ENCODE peak calls at places on chromosomes 13 and 19, in five cellular contexts. One of them, this sample, is unnamed.

GRCh38 chr19:532578-533484 is 1.3 kb downstream of the CDC34 start:
- DNase-seq in lower lobe of right lung: peak; percentile 78
- DNase-seq in suprapubic skin: no peak
- DNase-seq in mammary epithelial cell: peak; percentile 57
- DNase-seq in psoas muscle: peak; percentile 84
- DNase-seq in this sample: no peak

GRCh38 chr19:35517342-35517741 is 3.9 kb upstream of the DMKN start:
- DNase-seq in mammary epithelial cell: no peak
- DNase-seq in psoas muscle: no peak
- DNase-seq in lower lobe of right lung: no peak
- DNase-seq in suprapubic skin: no peak
- DNase-seq in this sample: no peak

GRCh38 chr19:33687761-33688656 is 66.3 kb downstream of the CHST8 start:
- DNase-seq in lower lobe of right lung: no peak
- DNase-seq in suprapubic skin: peak; percentile 59
- DNase-seq in psoas muscle: no peak
- DNase-seq in mammary epithelial cell: no peak
- DNase-seq in this sample: no peak

GRCh38 chr19:35056513-35057063 is 15.1 kb downstream of the HPN start:
- DNase-seq in lower lobe of right lung: peak; percentile 7
- DNase-seq in mammary epithelial cell: no peak
- DNase-seq in psoas muscle: no peak
- DNase-seq in suprapubic skin: no peak
- DNase-seq in this sample: no peak

GRCh38 chr19:495440-496332 is 600 bp upstream of the MADCAM1 start:
- DNase-seq in psoas muscle: peak; percentile 31
- DNase-seq in suprapubic skin: no peak
- DNase-seq in lower lobe of right lung: peak; percentile 51
- DNase-seq in mammary epithelial cell: no peak
- DNase-seq in this sample: no peak

GRCh38 chr19:51503428-51503827 is 1.8 kb upstream of the SIGLEC12 start:
- DNase-seq in psoas muscle: no peak
- DNase-seq in lower lobe of right lung: no peak
- DNase-seq in mammary epithelial cell: no peak
- DNase-seq in suprapubic skin: no peak
- DNase-seq in this sample: no peak

GRCh38 chr19:13834308-13834790 is 39.1 kb downstream of the ZSWIM4 start:
- DNase-seq in suprapubic skin: no peak
- DNase-seq in psoas muscle: no peak
- DNase-seq in mammary epithelial cell: peak; percentile 73
- DNase-seq in lower lobe of right lung: no peak
- DNase-seq in this sample: no peak

GRCh38 chr13:33272531-33273124 is 12.9 kb downstream of the STARD13 start:
- DNase-seq in suprapubic skin: no peak
- DNase-seq in psoas muscle: no peak
- DNase-seq in mammary epithelial cell: peak; percentile 41
- DNase-seq in lower lobe of right lung: no peak
- DNase-seq in this sample: no peak

GRCh38 chr13:38202730-38203129 is 146.9 kb upstream of the UFM1 start:
- DNase-seq in suprapubic skin: no peak
- DNase-seq in psoas muscle: no peak
- DNase-seq in mammary epithelial cell: peak; percentile 78
- DNase-seq in lower lobe of right lung: no peak
- DNase-seq in this sample: peak; percentile 40

GRCh38 chr13:60047943-60048342 is 115.8 kb downstream of the DIAPH3 start:
- DNase-seq in mammary epithelial cell: peak; percentile 1
- DNase-seq in psoas muscle: no peak
- DNase-seq in lower lobe of right lung: no peak
- DNase-seq in suprapubic skin: no peak
- DNase-seq in this sample: no peak

GRCh38 chr19:42132030-42132628 is at the start of gene POU2F2:
- DNase-seq in suprapubic skin: no peak
- DNase-seq in psoas muscle: peak; percentile 31
- DNase-seq in mammary epithelial cell: no peak
- DNase-seq in lower lobe of right lung: peak; percentile 60
- DNase-seq in this sample: no peak

GRCh38 chr13:27274631-27275030 is 4.0 kb downstream of the RASL11A start:
- DNase-seq in psoas muscle: no peak
- DNase-seq in suprapubic skin: no peak
- DNase-seq in mammary epithelial cell: no peak
- DNase-seq in lower lobe of right lung: no peak
- DNase-seq in this sample: no peak

GRCh38 chr13:56351041-56351440 is 789.7 kb upstream of the PRR20A start:
- DNase-seq in mammary epithelial cell: no peak
- DNase-seq in psoas muscle: no peak
- DNase-seq in lower lobe of right lung: no peak
- DNase-seq in suprapubic skin: no peak
- DNase-seq in this sample: no peak

GRCh38 chr13:99979453-99980200 is 2.0 kb upstream of the ZIC2 start:
- DNase-seq in psoas muscle: no peak
- DNase-seq in lower lobe of right lung: no peak
- DNase-seq in suprapubic skin: peak; percentile 75
- DNase-seq in mammary epithelial cell: no peak
- DNase-seq in this sample: no peak

GRCh38 chr19:900302-901111 is 7.2 kb downstream of the RNU6-9 start:
- DNase-seq in psoas muscle: peak; percentile 13
- DNase-seq in mammary epithelial cell: no peak
- DNase-seq in lower lobe of right lung: no peak
- DNase-seq in suprapubic skin: no peak
- DNase-seq in this sample: no peak

GRCh38 chr13:45604892-45605291 is 10.6 kb downstream of the ERICH6B start:
- DNase-seq in psoas muscle: no peak
- DNase-seq in suprapubic skin: no peak
- DNase-seq in mammary epithelial cell: no peak
- DNase-seq in lower lobe of right lung: no peak
- DNase-seq in this sample: no peak

GRCh38 chr19:50741179-50741933 is 18.2 kb downstream of the CLEC11A start:
- DNase-seq in lower lobe of right lung: no peak
- DNase-seq in suprapubic skin: no peak
- DNase-seq in psoas muscle: no peak
- DNase-seq in mammary epithelial cell: no peak
- DNase-seq in this sample: no peak

GRCh38 chr13:76622336-76623045 is 263.7 kb downstream of the KCTD12 start:
- DNase-seq in suprapubic skin: no peak
- DNase-seq in mammary epithelial cell: no peak
- DNase-seq in lower lobe of right lung: no peak
- DNase-seq in psoas muscle: no peak
- DNase-seq in this sample: no peak

GRCh38 chr13:101523154-101523669 is 70.7 kb downstream of the ITGBL1 start:
- DNase-seq in suprapubic skin: no peak
- DNase-seq in lower lobe of right lung: no peak
- DNase-seq in mammary epithelial cell: no peak
- DNase-seq in psoas muscle: no peak
- DNase-seq in this sample: no peak

GRCh38 chr13:48506092-48506701 is 26.7 kb downstream of the RCBTB2 start:
- DNase-seq in suprapubic skin: no peak
- DNase-seq in psoas muscle: no peak
- DNase-seq in mammary epithelial cell: peak; percentile 4
- DNase-seq in lower lobe of right lung: no peak
- DNase-seq in this sample: no peak
- H3K27ac ChIP-seq in suprapubic skin: peak overlapping the region; percentile 69
- H3K27ac ChIP-seq in psoas muscle: peak overlapping the region; percentile 72
- H3K27ac ChIP-seq in mammary epithelial cell: peak overlapping the region; percentile 95
- H3K27ac ChIP-seq in lower lobe of right lung: peak overlapping the region; percentile 80
- H3K27ac ChIP-seq in this sample: peak overlapping the region; percentile 95

GRCh38 chr13:24763596-24764275 is at the start of gene RNF17:
- DNase-seq in psoas muscle: no peak
- DNase-seq in mammary epithelial cell: no peak
- DNase-seq in suprapubic skin: no peak
- DNase-seq in lower lobe of right lung: no peak
- DNase-seq in this sample: no peak
- H3K27ac ChIP-seq in psoas muscle: no peak within 1 kb of the TSS
- H3K27ac ChIP-seq in mammary epithelial cell: no peak within 1 kb of the TSS
- H3K27ac ChIP-seq in suprapubic skin: no peak within 1 kb of the TSS
- H3K27ac ChIP-seq in lower lobe of right lung: no peak within 1 kb of the TSS
- H3K27ac ChIP-seq in this sample: no peak within 1 kb of the TSS

GRCh38 chr13:110957181-110957884 is 42.5 kb upstream of the ANKRD10 start:
- DNase-seq in mammary epithelial cell: peak; percentile 58
- DNase-seq in psoas muscle: no peak
- DNase-seq in suprapubic skin: no peak
- DNase-seq in lower lobe of right lung: no peak
- DNase-seq in this sample: no peak

GRCh38 chr13:110953416-110953815 is 38.5 kb upstream of the ANKRD10 start:
- DNase-seq in lower lobe of right lung: no peak
- DNase-seq in psoas muscle: no peak
- DNase-seq in suprapubic skin: no peak
- DNase-seq in mammary epithelial cell: no peak
- DNase-seq in this sample: no peak

GRCh38 chr13:110950356-110950755 is 35.5 kb upstream of the ANKRD10 start:
- DNase-seq in psoas muscle: no peak
- DNase-seq in lower lobe of right lung: no peak
- DNase-seq in suprapubic skin: no peak
- DNase-seq in mammary epithelial cell: no peak
- DNase-seq in this sample: no peak

GRCh38 chr13:110950819-110951570 is 36.1 kb upstream of the ANKRD10 start:
- DNase-seq in suprapubic skin: no peak
- DNase-seq in psoas muscle: no peak
- DNase-seq in mammary epithelial cell: no peak
- DNase-seq in lower lobe of right lung: no peak
- DNase-seq in this sample: no peak

DNA sequence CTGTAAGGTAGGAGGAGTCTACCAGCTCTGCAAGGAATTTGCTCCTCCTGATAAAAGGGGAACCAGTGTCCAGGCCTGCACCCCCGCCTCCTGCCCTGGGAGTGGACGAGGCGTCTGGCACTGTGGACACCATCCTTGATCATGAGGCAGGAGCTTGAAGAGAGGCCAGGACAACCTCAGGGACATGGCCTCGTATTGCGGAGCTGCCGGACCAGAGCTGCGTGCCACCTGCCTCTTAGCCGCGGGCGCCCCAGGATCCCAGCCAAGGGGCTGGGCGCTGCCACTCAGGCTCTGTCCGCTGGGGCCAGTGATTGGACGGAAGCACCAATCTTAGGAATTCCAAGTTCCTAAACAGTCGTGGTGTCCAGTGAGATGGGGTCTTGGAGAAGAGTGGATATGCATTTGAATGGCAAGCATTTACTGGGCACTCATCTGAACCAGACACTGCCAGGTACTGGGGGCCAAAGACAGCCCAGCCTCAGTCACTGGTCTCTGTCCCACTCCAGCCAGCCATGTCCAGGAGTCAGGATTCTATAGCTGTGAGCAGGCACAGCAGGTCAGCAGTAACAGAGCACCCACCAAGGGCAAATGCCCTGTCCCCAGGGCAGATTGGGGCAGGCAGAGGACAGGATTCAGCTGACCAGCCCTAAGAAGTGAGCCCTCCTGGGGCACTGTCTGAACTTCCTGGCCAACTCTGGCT is 39.1 kb upstream of the ANKRD10 start:
- DNase-seq in suprapubic skin: no peak
- DNase-seq in mammary epithelial cell: no peak
- DNase-seq in psoas muscle: no peak
- DNase-seq in lower lobe of right lung: no peak
- DNase-seq in this sample: no peak
- H3K27ac ChIP-seq in suprapubic skin: no peak overlapping the region
- H3K27ac ChIP-seq in mammary epithelial cell: no peak overlapping the region
- H3K27ac ChIP-seq in psoas muscle: no peak overlapping the region
- H3K27ac ChIP-seq in lower lobe of right lung: no peak overlapping the region
- H3K27ac ChIP-seq in this sample: no peak overlapping the region

GRCh38 chr13:106594986-106595385 is 27.0 kb upstream of the ARGLU1 start:
- DNase-seq in lower lobe of right lung: no peak
- DNase-seq in suprapubic skin: no peak
- DNase-seq in mammary epithelial cell: no peak
- DNase-seq in psoas muscle: no peak
- DNase-seq in this sample: no peak
- H3K27ac ChIP-seq in lower lobe of right lung: no peak overlapping the region
- H3K27ac ChIP-seq in suprapubic skin: no peak overlapping the region
- H3K27ac ChIP-seq in mammary epithelial cell: no peak overlapping the region
- H3K27ac ChIP-seq in psoas muscle: no peak overlapping the region
- H3K27ac ChIP-seq in this sample: no peak overlapping the region

DNA sequence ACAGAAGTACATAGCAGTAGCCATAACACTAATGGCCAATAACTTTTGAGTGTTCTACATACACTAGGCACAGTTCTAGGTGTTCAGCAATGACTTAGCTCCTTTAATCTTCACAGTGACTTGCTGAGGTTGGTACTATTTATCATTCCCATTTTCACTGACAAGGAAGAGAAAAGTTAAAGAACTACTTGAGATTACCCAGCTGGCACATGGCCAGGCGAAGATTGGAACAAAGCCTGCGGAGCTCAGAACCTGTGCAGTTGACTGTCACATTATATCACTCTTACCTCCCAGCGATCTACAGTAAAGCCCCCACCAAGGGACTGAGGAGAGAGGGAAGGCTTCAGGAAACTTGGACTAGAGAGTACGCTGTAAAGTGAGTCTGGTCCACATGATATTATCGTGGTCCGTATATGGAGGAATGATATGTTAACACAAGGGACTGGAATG is 42.4 kb upstream of the WDFY2 start:
- DNase-seq in suprapubic skin: no peak
- DNase-seq in lower lobe of right lung: no peak
- DNase-seq in mammary epithelial cell: no peak
- DNase-seq in psoas muscle: no peak
- DNase-seq in this sample: no peak
- H3K27ac ChIP-seq in suprapubic skin: no peak overlapping the region
- H3K27ac ChIP-seq in lower lobe of right lung: no peak overlapping the region
- H3K27ac ChIP-seq in mammary epithelial cell: no peak overlapping the region
- H3K27ac ChIP-seq in psoas muscle: no peak overlapping the region
- H3K27ac ChIP-seq in this sample: no peak overlapping the region

GRCh38 chr13:48431431-48431830 is 18.5 kb upstream of the LPAR6 start:
- DNase-seq in mammary epithelial cell: no peak
- DNase-seq in lower lobe of right lung: no peak
- DNase-seq in suprapubic skin: no peak
- DNase-seq in psoas muscle: no peak
- DNase-seq in this sample: no peak

GRCh38 chr13:48434203-48434602 is 21.3 kb upstream of the LPAR6 start:
- DNase-seq in mammary epithelial cell: no peak
- DNase-seq in suprapubic skin: no peak
- DNase-seq in lower lobe of right lung: no peak
- DNase-seq in psoas muscle: no peak
- DNase-seq in this sample: no peak

GRCh38 chr13:48436661-48437242 is 23.8 kb upstream of the LPAR6 start:
- DNase-seq in psoas muscle: no peak
- DNase-seq in lower lobe of right lung: no peak
- DNase-seq in suprapubic skin: no peak
- DNase-seq in mammary epithelial cell: no peak
- DNase-seq in this sample: no peak

GRCh38 chr13:48431987-48432615 is 19.2 kb upstream of the LPAR6 start:
- DNase-seq in lower lobe of right lung: no peak
- DNase-seq in suprapubic skin: no peak
- DNase-seq in mammary epithelial cell: no peak
- DNase-seq in psoas muscle: no peak
- DNase-seq in this sample: no peak

GRCh38 chr13:48437381-48437780 is 24.5 kb upstream of the LPAR6 start:
- DNase-seq in lower lobe of right lung: no peak
- DNase-seq in psoas muscle: peak; percentile 56
- DNase-seq in suprapubic skin: no peak
- DNase-seq in mammary epithelial cell: no peak
- DNase-seq in this sample: no peak
- H3K27ac ChIP-seq in lower lobe of right lung: peak overlapping the region; percentile 14
- H3K27ac ChIP-seq in psoas muscle: peak overlapping the region; percentile 14
- H3K27ac ChIP-seq in suprapubic skin: peak overlapping the region; percentile 44
- H3K27ac ChIP-seq in mammary epithelial cell: no peak overlapping the region
- H3K27ac ChIP-seq in this sample: peak overlapping the region; percentile 74